ENCODE peak calls at places on chromosomes 6 and 20, in six cellular contexts. One of them, this sample, is unnamed.

GRCh38 chr6:68238097-68238597 is 396.9 kb upstream of the ADGRB3 start:
- DNase-seq in dorsolateral prefrontal cortex: no peak
- DNase-seq in epithelial cell of esophagus: peak
- DNase-seq in CD8-positive, alpha-beta T cell: no peak
- DNase-seq in choroid plexus epithelial cell: peak
- DNase-seq in pancreas: no peak
- DNase-seq in this sample: peak

GRCh38 chr6:29797120-29797519 is 30.5 kb upstream of the HLA-G start:
- DNase-seq in dorsolateral prefrontal cortex: no peak
- DNase-seq in epithelial cell of esophagus: peak
- DNase-seq in CD8-positive, alpha-beta T cell: no peak
- DNase-seq in choroid plexus epithelial cell: peak
- DNase-seq in pancreas: no peak
- DNase-seq in this sample: peak

GRCh38 chr6:24355422-24355821 is 2.4 kb downstream of the DCDC2 start:
- DNase-seq in dorsolateral prefrontal cortex: no peak
- DNase-seq in epithelial cell of esophagus: peak
- DNase-seq in CD8-positive, alpha-beta T cell: no peak
- DNase-seq in choroid plexus epithelial cell: no peak
- DNase-seq in pancreas: no peak
- DNase-seq in this sample: no peak

GRCh38 chr20:8242827-8243764 is 111.0 kb downstream of the PLCB1 start:
- DNase-seq in dorsolateral prefrontal cortex: no peak
- DNase-seq in epithelial cell of esophagus: no peak
- DNase-seq in CD8-positive, alpha-beta T cell: no peak
- DNase-seq in choroid plexus epithelial cell: peak
- DNase-seq in pancreas: no peak
- DNase-seq in this sample: peak

GRCh38 chr20:61746781-61747180 is 318.9 kb downstream of the TAF4 start:
- DNase-seq in dorsolateral prefrontal cortex: no peak
- DNase-seq in epithelial cell of esophagus: no peak
- DNase-seq in CD8-positive, alpha-beta T cell: no peak
- DNase-seq in choroid plexus epithelial cell: no peak
- DNase-seq in pancreas: no peak
- DNase-seq in this sample: no peak

GRCh38 chr6:41635365-41635764 is 2.9 kb upstream of the MDFI start:
- DNase-seq in dorsolateral prefrontal cortex: no peak
- DNase-seq in epithelial cell of esophagus: no peak
- DNase-seq in CD8-positive, alpha-beta T cell: no peak
- DNase-seq in choroid plexus epithelial cell: no peak
- DNase-seq in pancreas: no peak
- DNase-seq in this sample: no peak

GRCh38 chr6:100447900-100448700 is 16.6 kb downstream of the SIM1 start:
- DNase-seq in dorsolateral prefrontal cortex: no peak
- DNase-seq in epithelial cell of esophagus: no peak
- DNase-seq in CD8-positive, alpha-beta T cell: no peak
- DNase-seq in choroid plexus epithelial cell: no peak
- DNase-seq in pancreas: no peak
- DNase-seq in this sample: no peak

GRCh38 chr6:101578306-101578705 is 184.8 kb downstream of the GRIK2 start:
- DNase-seq in dorsolateral prefrontal cortex: no peak
- DNase-seq in epithelial cell of esophagus: no peak
- DNase-seq in CD8-positive, alpha-beta T cell: no peak
- DNase-seq in choroid plexus epithelial cell: no peak
- DNase-seq in pancreas: no peak
- DNase-seq in this sample: no peak

GRCh38 chr20:23253524-23253923 is 97.1 kb upstream of the NXT1 start:
- DNase-seq in dorsolateral prefrontal cortex: no peak
- DNase-seq in epithelial cell of esophagus: no peak
- DNase-seq in CD8-positive, alpha-beta T cell: no peak
- DNase-seq in choroid plexus epithelial cell: no peak
- DNase-seq in pancreas: no peak
- DNase-seq in this sample: no peak

GRCh38 chr20:46102940-46103339 is 13.2 kb upstream of the NCOA5 start:
- DNase-seq in dorsolateral prefrontal cortex: no peak
- DNase-seq in epithelial cell of esophagus: no peak
- DNase-seq in CD8-positive, alpha-beta T cell: no peak
- DNase-seq in choroid plexus epithelial cell: no peak
- DNase-seq in pancreas: no peak
- DNase-seq in this sample: no peak

GRCh38 chr20:46101957-46102356 is 12.2 kb upstream of the NCOA5 start:
- DNase-seq in dorsolateral prefrontal cortex: no peak
- DNase-seq in epithelial cell of esophagus: no peak
- DNase-seq in CD8-positive, alpha-beta T cell: no peak
- DNase-seq in choroid plexus epithelial cell: no peak
- DNase-seq in pancreas: no peak
- DNase-seq in this sample: no peak

GRCh38 chr20:46104262-46104661 is 13.9 kb upstream of the CD40 start:
- DNase-seq in dorsolateral prefrontal cortex: no peak
- DNase-seq in epithelial cell of esophagus: no peak
- DNase-seq in CD8-positive, alpha-beta T cell: no peak
- DNase-seq in choroid plexus epithelial cell: no peak
- DNase-seq in pancreas: no peak
- DNase-seq in this sample: no peak

DNA sequence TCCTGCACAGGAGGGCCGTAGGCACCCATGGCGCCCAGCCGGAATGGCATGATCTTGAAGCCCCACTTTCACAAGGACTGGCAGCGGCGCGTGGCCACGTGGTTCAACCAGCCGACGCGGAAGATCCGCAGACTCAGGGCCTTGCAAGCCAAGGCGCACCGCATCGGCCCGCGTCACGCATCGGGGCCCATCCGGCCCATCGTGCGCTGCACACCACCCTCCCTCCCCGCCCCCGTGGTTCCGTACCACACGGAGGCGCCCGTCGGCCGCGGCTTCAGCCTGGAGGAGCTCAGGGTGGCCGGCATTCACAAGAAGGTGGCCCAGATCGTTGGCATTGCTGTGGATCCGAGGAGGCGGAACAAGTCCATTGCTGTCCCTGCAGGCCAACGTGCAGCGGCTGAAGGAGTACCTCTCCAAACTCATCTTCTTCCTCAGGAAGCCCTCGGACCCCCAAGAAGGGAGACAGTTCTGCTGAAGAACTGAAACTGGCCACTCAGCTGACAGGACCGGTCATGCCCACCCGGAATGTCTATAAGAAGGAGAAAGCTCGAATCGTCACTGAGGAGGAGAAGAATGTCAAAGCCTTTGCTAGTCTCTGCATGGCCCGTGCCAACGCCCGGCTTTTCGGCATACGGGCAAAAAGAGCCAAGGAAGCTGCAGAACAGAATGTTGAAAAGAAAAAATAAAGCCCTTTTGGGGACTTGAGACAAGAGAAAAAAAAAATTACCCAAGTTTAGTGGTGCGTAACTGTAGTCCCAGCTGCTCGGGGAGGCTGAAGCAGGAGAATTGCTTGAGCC is 9.9 kb upstream of the NCOA5 start:
- DNase-seq in dorsolateral prefrontal cortex: no peak
- DNase-seq in epithelial cell of esophagus: no peak
- DNase-seq in CD8-positive, alpha-beta T cell: no peak
- DNase-seq in choroid plexus epithelial cell: no peak
- DNase-seq in pancreas: no peak
- DNase-seq in this sample: no peak
- H3K4me3 ChIP-seq in dorsolateral prefrontal cortex: no peak
- H3K4me3 ChIP-seq in epithelial cell of esophagus: no peak
- H3K4me3 ChIP-seq in CD8-positive, alpha-beta T cell: no peak
- H3K4me3 ChIP-seq in choroid plexus epithelial cell: no peak
- H3K4me3 ChIP-seq in pancreas: no peak
- H3K4me3 ChIP-seq in this sample: no peak

GRCh38 chr6:141593311-141593710 is 539.4 kb upstream of the GJE1 start:
- DNase-seq in dorsolateral prefrontal cortex: no peak
- DNase-seq in epithelial cell of esophagus: no peak
- DNase-seq in CD8-positive, alpha-beta T cell: no peak
- DNase-seq in choroid plexus epithelial cell: no peak
- DNase-seq in pancreas: no peak
- DNase-seq in this sample: no peak

GRCh38 chr6:141598487-141598886 is 534.2 kb upstream of the GJE1 start:
- DNase-seq in dorsolateral prefrontal cortex: no peak
- DNase-seq in epithelial cell of esophagus: peak
- DNase-seq in CD8-positive, alpha-beta T cell: no peak
- DNase-seq in choroid plexus epithelial cell: peak
- DNase-seq in pancreas: no peak
- DNase-seq in this sample: peak

DNA sequence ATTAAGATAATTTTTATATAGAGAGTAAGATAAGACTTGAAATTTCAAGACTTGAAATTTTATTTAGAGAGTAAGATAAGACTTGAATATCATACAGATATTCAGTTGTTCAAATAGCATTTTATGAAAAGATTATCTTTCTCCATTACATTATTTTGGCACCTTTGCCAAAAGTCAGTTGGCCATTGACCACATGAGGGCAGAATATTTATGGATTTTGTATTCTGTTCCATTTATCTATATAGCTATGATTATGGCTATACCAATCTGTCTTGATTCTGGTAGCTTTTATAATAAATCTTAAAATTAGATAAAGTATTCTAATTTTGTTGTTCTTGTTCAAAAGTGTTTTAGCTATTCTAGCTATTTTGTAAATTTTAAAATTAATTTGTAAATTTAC is 537.9 kb upstream of the GJE1 start:
- DNase-seq in dorsolateral prefrontal cortex: no peak
- DNase-seq in epithelial cell of esophagus: no peak
- DNase-seq in CD8-positive, alpha-beta T cell: no peak
- DNase-seq in choroid plexus epithelial cell: peak
- DNase-seq in pancreas: no peak
- DNase-seq in this sample: no peak
- TF ChIP-seq CTCF in dorsolateral prefrontal cortex: no peak
- TF ChIP-seq CTCF in epithelial cell of esophagus: peak
- TF ChIP-seq CTCF in CD8-positive, alpha-beta T cell: no peak
- TF ChIP-seq CTCF in choroid plexus epithelial cell: peak
- TF ChIP-seq CTCF in pancreas: no peak
- TF ChIP-seq CTCF in this sample: peak

GRCh38 chr6:7041511-7042026 is 66.2 kb upstream of the RREB1 start:
- DNase-seq in dorsolateral prefrontal cortex: no peak
- DNase-seq in epithelial cell of esophagus: no peak
- DNase-seq in CD8-positive, alpha-beta T cell: no peak
- DNase-seq in choroid plexus epithelial cell: peak
- DNase-seq in pancreas: no peak
- DNase-seq in this sample: no peak

GRCh38 chr6:7045746-7046145 is 62.0 kb upstream of the RREB1 start:
- DNase-seq in dorsolateral prefrontal cortex: no peak
- DNase-seq in epithelial cell of esophagus: no peak
- DNase-seq in CD8-positive, alpha-beta T cell: no peak
- DNase-seq in choroid plexus epithelial cell: no peak
- DNase-seq in pancreas: no peak
- DNase-seq in this sample: no peak

GRCh38 chr6:7042654-7043545 is 64.9 kb upstream of the RREB1 start:
- DNase-seq in dorsolateral prefrontal cortex: no peak
- DNase-seq in epithelial cell of esophagus: no peak
- DNase-seq in CD8-positive, alpha-beta T cell: no peak
- DNase-seq in choroid plexus epithelial cell: peak
- DNase-seq in pancreas: no peak
- DNase-seq in this sample: no peak

GRCh38 chr6:7045331-7045730 is 62.4 kb upstream of the RREB1 start:
- DNase-seq in dorsolateral prefrontal cortex: no peak
- DNase-seq in epithelial cell of esophagus: no peak
- DNase-seq in CD8-positive, alpha-beta T cell: no peak
- DNase-seq in choroid plexus epithelial cell: no peak
- DNase-seq in pancreas: no peak
- DNase-seq in this sample: no peak

DNA sequence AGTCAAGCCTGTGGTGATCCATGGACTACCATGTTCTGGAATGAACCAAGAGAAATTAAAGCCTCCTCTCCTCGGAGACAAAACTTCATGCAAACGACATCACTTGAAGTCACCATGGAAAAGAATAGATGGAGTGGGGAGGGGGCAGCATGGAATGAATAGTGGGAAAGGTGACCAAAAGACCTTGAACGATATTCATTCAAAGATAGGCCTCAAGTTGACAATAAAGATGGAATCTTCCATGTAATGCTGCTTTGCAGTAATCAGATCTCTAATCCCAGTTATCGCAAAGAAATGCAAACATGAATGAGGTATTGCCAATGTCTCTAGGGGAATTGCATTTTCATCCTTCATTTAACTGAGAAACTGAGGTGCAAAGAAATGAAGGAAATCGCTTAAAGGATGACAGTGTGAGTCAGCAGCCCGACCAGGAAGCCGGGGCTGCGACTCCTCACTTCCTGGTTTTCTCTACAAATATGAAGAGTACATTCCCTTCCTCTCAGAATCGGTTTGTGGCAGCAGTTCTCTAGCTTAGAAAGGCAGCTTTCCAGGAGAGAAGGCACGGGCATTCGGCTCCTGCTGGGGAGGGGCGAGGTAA is 65.6 kb upstream of the RREB1 start:
- DNase-seq in dorsolateral prefrontal cortex: no peak
- DNase-seq in epithelial cell of esophagus: peak
- DNase-seq in CD8-positive, alpha-beta T cell: no peak
- DNase-seq in choroid plexus epithelial cell: peak
- DNase-seq in pancreas: no peak
- DNase-seq in this sample: no peak
- H3K4me3 ChIP-seq in dorsolateral prefrontal cortex: no peak
- H3K4me3 ChIP-seq in epithelial cell of esophagus: no peak
- H3K4me3 ChIP-seq in CD8-positive, alpha-beta T cell: no peak
- H3K4me3 ChIP-seq in choroid plexus epithelial cell: no peak
- H3K4me3 ChIP-seq in pancreas: no peak
- H3K4me3 ChIP-seq in this sample: no peak

DNA sequence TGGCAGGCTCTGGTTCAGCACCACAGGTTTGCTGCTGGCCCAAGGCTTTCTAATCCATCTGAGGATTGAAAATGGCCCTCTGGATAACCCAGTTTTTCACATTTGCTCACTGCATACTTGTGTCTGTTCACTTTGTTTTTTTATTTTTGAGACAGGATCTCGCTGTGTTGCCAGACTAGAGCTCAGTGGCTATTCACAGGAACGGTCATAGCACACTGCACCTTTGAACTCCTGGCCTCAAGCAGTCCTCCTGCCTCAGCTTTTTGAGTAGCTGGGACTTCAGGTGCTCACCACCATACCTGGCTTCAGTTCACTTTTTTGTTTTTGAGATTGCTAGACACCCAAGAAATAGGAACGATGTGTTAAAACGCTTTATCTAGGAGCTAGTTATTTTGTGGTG is 57.9 kb downstream of the ITCH start:
- DNase-seq in dorsolateral prefrontal cortex: no peak
- DNase-seq in epithelial cell of esophagus: no peak
- DNase-seq in CD8-positive, alpha-beta T cell: no peak
- DNase-seq in choroid plexus epithelial cell: no peak
- DNase-seq in pancreas: no peak
- DNase-seq in this sample: no peak
- TF ChIP-seq CTCF in dorsolateral prefrontal cortex: no peak
- TF ChIP-seq CTCF in epithelial cell of esophagus: no peak
- TF ChIP-seq CTCF in CD8-positive, alpha-beta T cell: no peak
- TF ChIP-seq CTCF in choroid plexus epithelial cell: no peak
- TF ChIP-seq CTCF in pancreas: no peak
- TF ChIP-seq CTCF in this sample: no peak

GRCh38 chr6:148824960-148825359 is 78.1 kb downstream of the UST start:
- DNase-seq in dorsolateral prefrontal cortex: no peak
- DNase-seq in epithelial cell of esophagus: no peak
- DNase-seq in CD8-positive, alpha-beta T cell: no peak
- DNase-seq in choroid plexus epithelial cell: no peak
- DNase-seq in pancreas: no peak
- DNase-seq in this sample: no peak
- H3K4me3 ChIP-seq in dorsolateral prefrontal cortex: no peak
- H3K4me3 ChIP-seq in epithelial cell of esophagus: no peak
- H3K4me3 ChIP-seq in CD8-positive, alpha-beta T cell: no peak
- H3K4me3 ChIP-seq in choroid plexus epithelial cell: no peak
- H3K4me3 ChIP-seq in pancreas: no peak
- H3K4me3 ChIP-seq in this sample: no peak